ENCODE peak calls at places on chromosome X, in six cellular contexts. J is esophagus squamous epithelium, N is HepG2, G is mammary epithelial cell, U is pancreas, P is fibroblast of lung. Q is an unnamed sample.
A peak's percentile ranks its signal among the peaks of the same experiment; 100 is the strongest.

GRCh38 chrX:104172788-104173187 is 6.5 kb downstream of the FAM199X start:
- DNase-seq in J (no peak), N (no peak), G (no peak), U (no peak), P (peak; percentile 50), Q (no peak)

GRCh38 chrX:134542485-134542884 is 82.5 kb downstream of the HPRT1 start:
- DNase-seq in J (no peak), N (no peak), G (peak; percentile 69), U (no peak), P (peak; percentile 55), Q (no peak)

GRCh38 chrX:14832151-14832550 is 40.7 kb downstream of the FANCB start:
- DNase-seq in J (no peak), N (no peak), G (no peak), U (no peak), P (peak; percentile 71), Q (no peak)

GRCh38 chrX:153970398-153971123 is 1.1 kb downstream of the HCFC1 start:
- DNase-seq in J (no peak), N (peak; percentile 29), G (peak; percentile 47), U (peak; percentile 60), P (peak; percentile 82), Q (no peak)

GRCh38 chrX:14964500-14964899 is 91.3 kb downstream of the MOSPD2 start:
- DNase-seq in J (no peak), N (no peak), G (peak; percentile 56), U (no peak), P (peak; percentile 33), Q (no peak)

GRCh38 chrX:133307637-133308485 is 89.7 kb upstream of the TFDP3 start:
- DNase-seq in J (no peak), N (no peak), G (no peak), U (no peak), P (no peak), Q (no peak)

GRCh38 chrX:70452143-70452733 is 7.6 kb downstream of the DLG3 start:
- DNase-seq in J (no peak), N (peak; percentile 19), G (no peak), U (peak; percentile 62), P (peak; percentile 21), Q (peak; percentile 72)

GRCh38 chrX:148298737-148299136 is 201.7 kb upstream of the AFF2 start:
- DNase-seq in J (no peak), N (no peak), G (peak; percentile 59), U (no peak), P (peak; percentile 66), Q (no peak)

GRCh38 chrX:31540313-31540712 is 468.5 kb upstream of the FTHL17 start:
- DNase-seq in J (no peak), N (no peak), G (no peak), U (no peak), P (no peak), Q (no peak)

GRCh38 chrX:112830540-112830939 is 10.1 kb downstream of the AMOT start:
- DNase-seq in J (no peak), N (no peak), G (no peak), U (no peak), P (no peak), Q (no peak)

GRCh38 chrX:2756534-2756933 is 4.7 kb downstream of the XG start:
- DNase-seq in J (no peak), N (peak; percentile 36), G (no peak), U (no peak), P (no peak), Q (no peak)

GRCh38 chrX:154717824-154718223 is 33.1 kb downstream of the GAB3 start:
- DNase-seq in J (no peak), N (no peak), G (no peak), U (no peak), P (peak; percentile 84), Q (peak; percentile 9)

GRCh38 chrX:14363719-14364118 is 165.6 kb upstream of the GLRA2 start:
- DNase-seq in J (no peak), N (no peak), G (peak; percentile 38), U (no peak), P (no peak), Q (no peak)

GRCh38 chrX:69289046-69289838 is 124.0 kb upstream of the PJA1 start:
- DNase-seq in J (no peak), N (no peak), G (no peak), U (no peak), P (no peak), Q (no peak)

GRCh38 chrX:69808375-69808774 is 192.5 kb downstream of the EDA start:
- DNase-seq in J (no peak), N (no peak), G (no peak), U (no peak), P (no peak), Q (no peak)

GRCh38 chrX:102765794-102766193 is 45.3 kb downstream of the GPRASP3 start:
- DNase-seq in J (no peak), N (no peak), G (peak; percentile 35), U (no peak), P (peak; percentile 44), Q (no peak)

GRCh38 chrX:133440081-133440796 is 24.9 kb upstream of the GPC4 start:
- DNase-seq in J (no peak), N (no peak), G (no peak), U (no peak), P (no peak), Q (no peak)

GRCh38 chrX:105190252-105190853 is 30.1 kb downstream of the TEX13A start:
- DNase-seq in J (no peak), N (no peak), G (peak; percentile 22), U (no peak), P (no peak), Q (no peak)

GRCh38 chrX:143429021-143429570 is 88.2 kb downstream of the SPANXN3 start:
- DNase-seq in J (no peak), N (no peak), G (no peak), U (no peak), P (peak; percentile 0), Q (no peak)

GRCh38 chrX:123648028-123648810 is 84.6 kb downstream of the THOC2 start:
- DNase-seq in J (no peak), N (peak; percentile 81), G (no peak), U (peak; percentile 16), P (peak; percentile 79), Q (no peak)

GRCh38 chrX:106898462-106898861 is 4.7 kb downstream of the RIPPLY1 start:
- DNase-seq in J (no peak), N (peak; percentile 80), G (peak; percentile 47), U (no peak), P (peak; percentile 37), Q (peak; percentile 18)

GRCh38 chrX:27336466-27337091 is 126.6 kb downstream of the PPP4R3C start:
- DNase-seq in J (no peak), N (peak; percentile 2), G (peak; percentile 16), U (peak; percentile 24), P (no peak), Q (no peak)

GRCh38 chrX:4240541-4241194 is 527.2 kb upstream of the PRKX start:
- DNase-seq in J (no peak), N (peak; percentile 3), G (no peak), U (no peak), P (no peak), Q (no peak)

GRCh38 chrX:126723881-126724280 is 95.6 kb upstream of the PRR32 start:
- DNase-seq in J (no peak), N (no peak), G (no peak), U (no peak), P (no peak), Q (no peak)

GRCh38 chrX:24245201-24245600 is 68.7 kb downstream of the SUPT20HL2 start:
- DNase-seq in J (peak; percentile 3), N (no peak), G (peak; percentile 46), U (no peak), P (peak; percentile 71), Q (no peak)
- H3K4me3 ChIP-seq in J (no peak overlapping the region), N (no peak overlapping the region), G (no peak overlapping the region), U (no peak overlapping the region), P (no peak overlapping the region), Q (no peak overlapping the region)

DNA sequence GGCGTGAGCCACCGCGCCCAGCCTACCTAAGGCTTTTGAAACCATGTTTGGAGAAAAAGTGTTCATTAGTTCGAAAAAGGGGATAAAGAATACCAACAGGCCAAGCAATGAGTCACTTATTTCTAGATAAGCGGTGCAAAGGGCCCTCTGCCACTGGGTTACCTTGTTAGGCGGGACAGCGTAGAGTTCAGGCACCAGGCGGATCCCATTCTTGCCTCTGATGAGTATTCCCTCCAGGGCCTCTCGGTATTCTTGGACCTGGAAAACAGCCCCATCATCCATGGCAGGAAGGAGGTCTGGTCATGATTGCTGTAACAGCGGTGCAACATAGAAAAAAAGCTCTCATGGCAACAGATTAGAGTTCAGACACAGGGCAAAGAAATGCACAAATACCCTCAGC is 48.0 kb downstream of the PHKA2 start:
- DNase-seq in J (no peak), N (no peak), G (no peak), U (no peak), P (no peak), Q (no peak)
- H3K36me3 ChIP-seq in J (no peaks in the 10 kb centered on the region), N (peaks cover 7% of the 10 kb centered on the region), G (no peaks in the 10 kb centered on the region), U (no peaks in the 10 kb centered on the region), P (no peaks in the 10 kb centered on the region), Q (no peaks in the 10 kb centered on the region)

GRCh38 chrX:136765957-136766356 is 14.8 kb downstream of the ARHGEF6 start:
- DNase-seq in J (no peak), N (no peak), G (no peak), U (no peak), P (no peak), Q (no peak)

GRCh38 chrX:136761410-136761809 is 19.3 kb downstream of the ARHGEF6 start:
- DNase-seq in J (no peak), N (no peak), G (no peak), U (no peak), P (no peak), Q (no peak)

GRCh38 chrX:136764206-136764605 is 16.5 kb downstream of the ARHGEF6 start:
- DNase-seq in J (no peak), N (no peak), G (no peak), U (no peak), P (no peak), Q (no peak)

GRCh38 chrX:136759968-136760367 is 20.8 kb downstream of the ARHGEF6 start:
- DNase-seq in J (no peak), N (no peak), G (no peak), U (no peak), P (no peak), Q (no peak)

DNA sequence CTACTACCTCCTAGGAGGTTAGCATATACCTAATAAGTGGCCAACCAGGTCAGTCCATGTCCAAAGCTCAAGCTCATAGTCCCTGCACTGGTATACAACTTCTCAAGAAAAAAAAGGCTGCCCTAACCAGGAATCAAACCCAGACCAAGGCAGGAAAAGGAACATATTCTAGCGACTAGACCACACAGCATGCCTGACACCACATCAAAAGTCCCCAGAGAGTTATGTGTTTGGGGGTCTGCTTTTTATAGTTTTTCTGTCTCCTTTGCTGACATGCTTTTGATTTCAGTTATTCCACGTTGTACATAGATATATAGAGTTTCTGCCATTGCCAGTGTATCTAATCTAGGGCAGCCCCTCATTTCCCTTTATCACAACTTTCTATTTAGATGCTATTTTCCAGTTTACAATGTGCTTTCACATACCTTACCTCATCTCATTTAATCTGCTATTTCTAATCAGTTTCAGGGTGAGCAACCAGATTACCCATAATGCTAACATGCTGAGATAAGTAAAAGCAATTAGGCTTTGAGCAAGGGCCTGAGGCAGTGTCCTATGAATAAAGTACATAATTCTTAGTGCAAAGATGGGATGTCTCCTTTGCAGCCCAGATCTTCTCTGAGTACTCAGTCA is 17.8 kb downstream of the ARHGEF6 start:
- DNase-seq in J (no peak), N (no peak), G (no peak), U (no peak), P (no peak), Q (peak; percentile 14)
- H3K4me3 ChIP-seq in J (no peak overlapping the region), N (no peak overlapping the region), G (no peak overlapping the region), U (no peak overlapping the region), P (no peak overlapping the region), Q (no peak overlapping the region)

GRCh38 chrX:47221756-47222155 is 3.3 kb downstream of the CDK16 start:
- DNase-seq in J (no peak), N (no peak), G (no peak), U (no peak), P (no peak), Q (no peak)
- H3K36me3 ChIP-seq in J (peaks cover 33% of the 10 kb centered on the region), N (peaks cover 11% of the 10 kb centered on the region), G (peaks cover 13% of the 10 kb centered on the region), U (no peaks in the 10 kb centered on the region), P (peaks cover 19% of the 10 kb centered on the region), Q (peaks cover 21% of the 10 kb centered on the region)